ENCODE peak calls at places on chromosomes 2 and 18, in four cellular contexts. O, J, F and U are unnamed samples.

GRCh38 chr2:215241791-215242305 is 70.0 kb upstream of the ATIC start:
- DNase-seq in J (no peak), F (no peak), O (no peak), U (no peak)

GRCh38 chr2:45184606-45185005 is 175.4 kb upstream of the SIX2 start:
- DNase-seq in J (no peak), O (no peak), F (no peak), U (no peak)

GRCh38 chr2:3805120-3805519 is 101.7 kb downstream of the DCDC2C start:
- DNase-seq in F (no peak), J (no peak), O (no peak), U (no peak)

GRCh38 chr2:72001937-72002690 is 145.5 kb downstream of the CYP26B1 start:
- DNase-seq in O (no peak), J (no peak), F (no peak), U (peak)

GRCh38 chr2:107717666-107718065 is 109.0 kb upstream of the RGPD4 start:
- DNase-seq in J (no peak), O (no peak), F (peak), U (no peak)

GRCh38 chr18:74496508-74497307 is 545 bp downstream of the CNDP2 start:
- DNase-seq in J (no peak), F (no peak), O (no peak), U (peak)

GRCh38 chr2:33766175-33766574 is 167.1 kb upstream of the FAM98A start:
- DNase-seq in F (no peak), J (no peak), O (no peak), U (no peak)

GRCh38 chr2:72130671-72131360 is 16.8 kb downstream of the CYP26B1 start:
- DNase-seq in O (no peak), F (no peak), J (no peak), U (peak)

GRCh38 chr2:72605836-72606442 is 219.9 kb downstream of the EXOC6B start:
- DNase-seq in O (no peak), J (no peak), F (no peak), U (no peak)